ENCODE peak calls at places on chromosomes 16 and 17, in five cellular contexts. One of them, this sample, is unnamed.

GRCh38 chr17:4199818-4200402 is 56.9 kb downstream of the CYB5D2 start:
- DNase-seq in GM23338: peak; percentile 84
- DNase-seq in MM.1S: peak; percentile 46
- DNase-seq in GM23248: peak; percentile 72
- DNase-seq in PC-3: peak; percentile 39
- DNase-seq in this sample: peak; percentile 69

GRCh38 chr17:62703269-62703775 is 75.9 kb downstream of the MRC2 start:
- DNase-seq in GM23338: no peak
- DNase-seq in MM.1S: no peak
- DNase-seq in GM23248: peak; percentile 87
- DNase-seq in PC-3: peak; percentile 97
- DNase-seq in this sample: no peak

GRCh38 chr16:86525696-86526095 is 15.4 kb downstream of the FOXF1 start:
- DNase-seq in GM23338: no peak
- DNase-seq in MM.1S: no peak
- DNase-seq in GM23248: no peak
- DNase-seq in PC-3: no peak
- DNase-seq in this sample: no peak

GRCh38 chr17:33292981-33293867 is at the start of gene ASIC2:
- DNase-seq in GM23338: peak; percentile 85
- DNase-seq in MM.1S: no peak
- DNase-seq in GM23248: peak; percentile 45
- DNase-seq in PC-3: peak; percentile 28
- DNase-seq in this sample: peak; percentile 70

GRCh38 chr17:2878751-2879254 is 82.6 kb downstream of the RAP1GAP2 start:
- DNase-seq in GM23338: no peak
- DNase-seq in MM.1S: no peak
- DNase-seq in GM23248: no peak
- DNase-seq in PC-3: no peak
- DNase-seq in this sample: no peak

GRCh38 chr17:7932483-7932891 is 481 bp downstream of the CNTROB start:
- DNase-seq in GM23338: peak; percentile 65
- DNase-seq in MM.1S: peak; percentile 16
- DNase-seq in GM23248: peak; percentile 56
- DNase-seq in PC-3: peak; percentile 20
- DNase-seq in this sample: peak; percentile 44

GRCh38 chr16:4801962-4802658 is at the start of gene ROGDI:
- DNase-seq in GM23338: peak; percentile 96
- DNase-seq in MM.1S: peak; percentile 93
- DNase-seq in GM23248: peak; percentile 64
- DNase-seq in PC-3: peak; percentile 80
- DNase-seq in this sample: peak; percentile 89

GRCh38 chr17:49216482-49216881 is 6.0 kb downstream of the ABI3 start:
- DNase-seq in GM23338: no peak
- DNase-seq in MM.1S: no peak
- DNase-seq in GM23248: no peak
- DNase-seq in PC-3: no peak
- DNase-seq in this sample: no peak

GRCh38 chr17:79338589-79338988 is 264.0 kb downstream of the ENGASE start:
- DNase-seq in GM23338: no peak
- DNase-seq in MM.1S: no peak
- DNase-seq in GM23248: peak; percentile 53
- DNase-seq in PC-3: peak; percentile 44
- DNase-seq in this sample: no peak

GRCh38 chr16:68652659-68653058 is 7.5 kb downstream of the CDH3 start:
- DNase-seq in GM23338: no peak
- DNase-seq in MM.1S: no peak
- DNase-seq in GM23248: no peak
- DNase-seq in PC-3: no peak
- DNase-seq in this sample: no peak

GRCh38 chr16:30934827-30935557 is 11.6 kb downstream of the FBXL19 start:
- DNase-seq in GM23338: peak; percentile 88
- DNase-seq in MM.1S: peak; percentile 17
- DNase-seq in GM23248: peak; percentile 70
- DNase-seq in PC-3: peak; percentile 43
- DNase-seq in this sample: peak; percentile 64

GRCh38 chr17:18857864-18858566 is at the start of gene PRPSAP2:
- DNase-seq in GM23338: peak; percentile 97
- DNase-seq in MM.1S: peak; percentile 97
- DNase-seq in GM23248: peak; percentile 98
- DNase-seq in PC-3: peak; percentile 94
- DNase-seq in this sample: peak; percentile 99

GRCh38 chr17:42251115-42251514 is 25.1 kb downstream of the STAT5B start:
- DNase-seq in GM23338: peak; percentile 46
- DNase-seq in MM.1S: no peak
- DNase-seq in GM23248: peak; percentile 18
- DNase-seq in PC-3: no peak
- DNase-seq in this sample: no peak

GRCh38 chr16:67016143-67016542 is 12.8 kb upstream of the CBFB start:
- DNase-seq in GM23338: no peak
- DNase-seq in MM.1S: no peak
- DNase-seq in GM23248: no peak
- DNase-seq in PC-3: no peak
- DNase-seq in this sample: no peak

GRCh38 chr16:3730161-3731125 is 13.1 kb upstream of the TRAP1 start:
- DNase-seq in GM23338: no peak
- DNase-seq in MM.1S: no peak
- DNase-seq in GM23248: no peak
- DNase-seq in PC-3: no peak
- DNase-seq in this sample: no peak
- H3K9me2 ChIP-seq in GM23338: no peaks in the 10 kb centered on the region
- H3K9me2 ChIP-seq in MM.1S: no peaks in the 10 kb centered on the region
- H3K9me2 ChIP-seq in GM23248: no peaks in the 10 kb centered on the region
- H3K9me2 ChIP-seq in PC-3: no peaks in the 10 kb centered on the region
- H3K9me2 ChIP-seq in this sample: no peaks in the 10 kb centered on the region

GRCh38 chr16:85387731-85388295 is 225.3 kb upstream of the GSE1 start:
- DNase-seq in GM23338: no peak
- DNase-seq in MM.1S: no peak
- DNase-seq in GM23248: no peak
- DNase-seq in PC-3: no peak
- DNase-seq in this sample: no peak

GRCh38 chr16:85385463-85386331 is 227.4 kb upstream of the GSE1 start:
- DNase-seq in GM23338: no peak
- DNase-seq in MM.1S: no peak
- DNase-seq in GM23248: no peak
- DNase-seq in PC-3: no peak
- DNase-seq in this sample: no peak

GRCh38 chr16:85384831-85385462 is 228.2 kb upstream of the GSE1 start:
- DNase-seq in GM23338: peak; percentile 36
- DNase-seq in MM.1S: no peak
- DNase-seq in GM23248: no peak
- DNase-seq in PC-3: peak; percentile 19
- DNase-seq in this sample: peak; percentile 74

GRCh38 chr16:85387171-85387507 is 226.0 kb upstream of the GSE1 start:
- DNase-seq in GM23338: no peak
- DNase-seq in MM.1S: no peak
- DNase-seq in GM23248: no peak
- DNase-seq in PC-3: no peak
- DNase-seq in this sample: no peak

DNA sequence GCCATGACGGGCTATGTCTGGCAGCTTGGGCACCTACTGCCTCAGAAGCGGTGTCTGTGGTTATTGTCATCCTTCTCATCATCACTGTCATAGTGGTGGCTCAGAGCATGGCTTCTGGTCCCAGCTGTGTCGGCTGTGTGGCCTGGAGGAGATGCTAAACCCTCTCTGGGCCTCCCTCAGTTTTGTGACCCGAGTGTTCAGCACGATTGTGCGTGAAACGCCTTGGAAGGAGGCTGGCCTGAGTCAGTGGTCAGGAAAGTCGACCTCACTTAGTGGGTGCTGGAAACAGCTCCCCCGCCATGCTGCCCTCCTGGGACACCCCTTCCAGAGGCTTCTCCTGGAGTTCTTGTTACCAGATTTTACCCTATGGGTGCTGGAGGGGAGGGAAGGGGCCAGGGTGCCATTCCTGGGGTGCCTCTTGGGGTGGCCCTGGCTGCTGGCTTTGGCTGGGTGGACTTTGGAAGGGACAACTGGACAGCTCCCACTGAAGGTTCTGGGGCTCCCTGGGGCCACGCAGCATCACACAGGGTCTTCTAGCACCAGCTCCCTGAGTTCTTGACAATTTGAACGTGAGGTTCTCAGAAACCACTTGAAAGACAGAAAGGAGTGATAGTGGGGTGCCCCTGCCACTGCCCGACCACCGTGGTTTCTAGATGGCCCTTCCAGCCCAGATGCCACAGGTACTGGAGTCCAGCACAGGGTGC is 226.5 kb upstream of the GSE1 start:
- DNase-seq in GM23338: no peak
- DNase-seq in MM.1S: no peak
- DNase-seq in GM23248: no peak
- DNase-seq in PC-3: no peak
- DNase-seq in this sample: no peak
- H4K20me1 ChIP-seq in GM23338: no peaks in the 10 kb centered on the region
- H4K20me1 ChIP-seq in MM.1S: no peaks in the 10 kb centered on the region
- H4K20me1 ChIP-seq in GM23248: no peaks in the 10 kb centered on the region
- H4K20me1 ChIP-seq in PC-3: no peaks in the 10 kb centered on the region
- H4K20me1 ChIP-seq in this sample: no peaks in the 10 kb centered on the region

DNA sequence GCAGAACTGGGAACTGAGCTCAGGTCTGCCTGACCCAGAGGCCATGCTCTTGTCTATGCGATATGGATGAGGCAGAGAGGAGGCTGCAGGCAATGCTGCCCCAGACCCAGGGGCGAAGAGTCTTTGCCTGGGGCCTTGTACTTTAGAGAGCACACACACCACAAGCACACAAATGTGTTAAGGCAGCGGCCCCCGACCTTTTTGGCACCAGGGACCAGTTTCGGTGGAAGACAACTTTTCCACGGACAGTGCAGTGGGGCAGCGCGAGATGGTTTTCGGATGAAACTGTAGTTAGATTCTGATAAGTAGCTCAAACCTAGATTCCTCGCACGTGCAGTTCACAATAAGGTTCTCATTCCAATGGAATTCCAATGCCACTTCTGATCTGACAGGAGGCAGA is 6.7 kb downstream of the MT4 start:
- DNase-seq in GM23338: no peak
- DNase-seq in MM.1S: no peak
- DNase-seq in GM23248: no peak
- DNase-seq in PC-3: no peak
- DNase-seq in this sample: no peak
- H3K9me2 ChIP-seq in GM23338: no peaks in the 10 kb centered on the region
- H3K9me2 ChIP-seq in MM.1S: no peaks in the 10 kb centered on the region
- H3K9me2 ChIP-seq in GM23248: no peaks in the 10 kb centered on the region
- H3K9me2 ChIP-seq in PC-3: no peaks in the 10 kb centered on the region
- H3K9me2 ChIP-seq in this sample: no peaks in the 10 kb centered on the region

GRCh38 chr17:82405051-82405450 is 13.1 kb upstream of the HEXD start:
- DNase-seq in GM23338: no peak
- DNase-seq in MM.1S: no peak
- DNase-seq in GM23248: no peak
- DNase-seq in PC-3: no peak
- DNase-seq in this sample: no peak

GRCh38 chr17:82400830-82401229 is 17.3 kb upstream of the HEXD start:
- DNase-seq in GM23338: no peak
- DNase-seq in MM.1S: peak; percentile 70
- DNase-seq in GM23248: no peak
- DNase-seq in PC-3: no peak
- DNase-seq in this sample: no peak

GRCh38 chr17:82400206-82400605 is 17.9 kb upstream of the HEXD start:
- DNase-seq in GM23338: no peak
- DNase-seq in MM.1S: no peak
- DNase-seq in GM23248: no peak
- DNase-seq in PC-3: no peak
- DNase-seq in this sample: no peak

GRCh38 chr17:82403662-82404660 is 14.2 kb upstream of the HEXD start:
- DNase-seq in GM23338: no peak
- DNase-seq in MM.1S: no peak
- DNase-seq in GM23248: no peak
- DNase-seq in PC-3: no peak
- DNase-seq in this sample: no peak

DNA sequence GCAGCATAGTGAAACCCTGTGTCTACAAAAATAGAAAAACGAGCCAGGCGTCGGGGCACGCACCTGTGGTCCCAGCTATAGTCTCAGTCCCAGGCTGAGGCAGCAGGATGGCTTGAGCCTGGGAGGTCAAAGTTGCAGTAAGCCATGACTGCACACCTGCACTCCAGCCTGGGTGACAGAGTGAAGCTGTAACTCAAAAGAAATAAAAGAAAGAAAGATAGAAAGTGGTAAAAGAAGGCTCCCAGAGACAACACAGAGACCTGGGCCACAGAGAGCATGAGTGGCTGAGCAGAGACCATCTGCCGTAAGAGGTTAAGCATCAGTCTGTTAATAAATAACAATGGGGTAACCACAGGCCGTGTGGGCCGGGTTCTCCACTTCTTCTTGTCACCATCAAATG is 15.3 kb upstream of the HEXD start:
- DNase-seq in GM23338: no peak
- DNase-seq in MM.1S: peak; percentile 91
- DNase-seq in GM23248: no peak
- DNase-seq in PC-3: no peak
- DNase-seq in this sample: no peak
- H4K20me1 ChIP-seq in GM23338: no peaks in the 10 kb centered on the region
- H4K20me1 ChIP-seq in MM.1S: no peaks in the 10 kb centered on the region
- H4K20me1 ChIP-seq in GM23248: no peaks in the 10 kb centered on the region
- H4K20me1 ChIP-seq in PC-3: no peaks in the 10 kb centered on the region
- H4K20me1 ChIP-seq in this sample: no peaks in the 10 kb centered on the region

DNA sequence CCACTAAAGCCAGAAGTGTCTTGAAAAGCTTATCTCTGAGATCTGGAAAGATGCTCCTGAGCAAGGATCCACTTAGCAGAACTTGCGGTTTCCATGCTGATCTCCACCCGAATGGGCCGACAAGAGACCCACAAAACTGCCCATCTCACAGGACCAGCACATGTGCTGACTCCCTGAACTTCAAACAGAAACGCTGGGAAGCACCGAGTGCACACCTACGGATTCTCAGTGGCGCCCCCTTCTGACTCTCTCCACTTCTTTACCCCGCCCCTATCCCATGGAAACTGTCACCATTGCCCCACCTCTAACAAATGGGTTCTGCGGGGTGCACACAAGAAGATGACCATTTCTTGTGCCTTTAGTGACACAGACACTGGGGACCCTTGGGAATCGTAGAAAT is 21.4 kb downstream of the CDRT4 start:
- DNase-seq in GM23338: peak; percentile 90
- DNase-seq in MM.1S: no peak
- DNase-seq in GM23248: peak; percentile 9
- DNase-seq in PC-3: no peak
- DNase-seq in this sample: no peak
- H3K9me2 ChIP-seq in GM23338: no peaks in the 10 kb centered on the region
- H3K9me2 ChIP-seq in MM.1S: no peaks in the 10 kb centered on the region
- H3K9me2 ChIP-seq in GM23248: no peaks in the 10 kb centered on the region
- H3K9me2 ChIP-seq in PC-3: no peaks in the 10 kb centered on the region
- H3K9me2 ChIP-seq in this sample: no peaks in the 10 kb centered on the region

This sample was measured in hepatocyte.